ENCODE peak calls at places on chromosomes 12 and 14, in nine cellular contexts. I is astrocyte of the hippocampus, D is GM12865, P is non-pigmented ciliary epithelial cell, Y is T-helper 2 cell, O is GM10248, W is SHP77 treated with DMSO at 0.1 percent for 48 hours, N is iPS-NIHi11, A is caudate nucleus. Q is an unnamed sample.

GRCh38 chr14:102140750-102141145 is 1.1 kb downstream of the WDR20 start:
- DNase-seq in I (no peak), D (no peak), P (no peak), Y (no peak), O (no peak), W (no peak), N (no peak), A (peak), Q (no peak)

GRCh38 chr12:132489078-132489601 is 811 bp upstream of the FBRSL1 start:
- DNase-seq in I (peak), D (peak), P (no peak), Y (peak), O (no peak), W (no peak), N (no peak), A (no peak), Q (peak)

GRCh38 chr14:84927096-84927910 is 602.6 kb upstream of the FLRT2 start:
- DNase-seq in I (no peak), D (no peak), P (peak), Y (no peak), O (no peak), W (peak), N (no peak), A (no peak), Q (no peak)

GRCh38 chr12:34296143-34297041 is 274.1 kb downstream of the ALG10 start:
- DNase-seq in I (no peak), D (no peak), P (no peak), Y (no peak), O (no peak), W (no peak), N (no peak), A (no peak), Q (no peak)

GRCh38 chr12:15664491-15664890 is 124.7 kb downstream of the EPS8 start:
- DNase-seq in I (peak), D (no peak), P (no peak), Y (no peak), O (no peak), W (no peak), N (no peak), A (no peak), Q (no peak)

GRCh38 chr12:43444940-43445564 is 107.0 kb downstream of the ADAMTS20 start:
- DNase-seq in I (peak), D (peak), P (peak), Y (peak), O (peak), W (no peak), N (peak), A (peak), Q (peak)

GRCh38 chr14:34374998-34375740 is 86.9 kb downstream of the SPTSSA start:
- DNase-seq in I (no peak), D (no peak), P (no peak), Y (no peak), O (no peak), W (no peak), N (no peak), A (no peak), Q (no peak)

GRCh38 chr14:37122288-37122687 is 50.1 kb downstream of the SLC25A21 start:
- DNase-seq in I (peak), D (no peak), P (peak), Y (no peak), O (no peak), W (no peak), N (peak), A (no peak), Q (no peak)

GRCh38 chr14:99229654-99230215 is 42.3 kb downstream of the BCL11B start:
- DNase-seq in I (no peak), D (no peak), P (no peak), Y (peak), O (no peak), W (no peak), N (no peak), A (no peak), Q (no peak)

GRCh38 chr12:49982246-49983229 is 9.8 kb downstream of the AQP6 start:
- DNase-seq in I (no peak), D (no peak), P (no peak), Y (no peak), O (peak), W (no peak), N (no peak), A (no peak), Q (no peak)

GRCh38 chr12:113299619-113300237 is 35.2 kb downstream of the SLC8B1 start:
- DNase-seq in I (peak), D (no peak), P (peak), Y (no peak), O (no peak), W (no peak), N (peak), A (peak), Q (no peak)

GRCh38 chr14:68522510-68523325 is 270.1 kb downstream of the ZFP36L1 start:
- DNase-seq in I (peak), D (no peak), P (no peak), Y (no peak), O (no peak), W (no peak), N (no peak), A (no peak), Q (no peak)

GRCh38 chr12:12927211-12928079 is 24.5 kb downstream of the GPRC5D start:
- DNase-seq in I (peak), D (no peak), P (peak), Y (peak), O (no peak), W (peak), N (peak), A (no peak), Q (no peak)

GRCh38 chr14:75278422-75279152 is at the start of gene FOS:
- DNase-seq in I (peak), D (peak), P (peak), Y (peak), O (peak), W (peak), N (peak), A (peak), Q (peak)

GRCh38 chr12:6211421-6211869 is 11.2 kb downstream of the CD9 start:
- DNase-seq in I (peak), D (no peak), P (peak), Y (no peak), O (no peak), W (no peak), N (no peak), A (no peak), Q (no peak)

GRCh38 chr12:4978737-4979136 is 64.9 kb upstream of the KCNA5 start:
- DNase-seq in I (peak), D (no peak), P (no peak), Y (no peak), O (no peak), W (no peak), N (peak), A (no peak), Q (no peak)

GRCh38 chr14:20690848-20691640 is 2.5 kb downstream of the ANG start:
- DNase-seq in I (peak), D (peak), P (no peak), Y (peak), O (peak), W (peak), N (peak), A (peak), Q (peak)

GRCh38 chr12:14239935-14240872 is 125.3 kb upstream of the ATF7IP start:
- DNase-seq in I (no peak), D (peak), P (no peak), Y (peak), O (peak), W (no peak), N (peak), A (no peak), Q (peak)

GRCh38 chr12:122458105-122459035 is 35.9 kb upstream of the CLIP1 start:
- DNase-seq in I (no peak), D (no peak), P (no peak), Y (no peak), O (no peak), W (no peak), N (no peak), A (no peak), Q (no peak)

GRCh38 chr14:99537399-99537798 is 56.2 kb downstream of the CCNK start:
- DNase-seq in I (peak), D (no peak), P (peak), Y (no peak), O (no peak), W (no peak), N (peak), A (no peak), Q (no peak)

GRCh38 chr14:99188721-99189120 is 83.3 kb downstream of the BCL11B start:
- DNase-seq in I (peak), D (no peak), P (no peak), Y (peak), O (no peak), W (no peak), N (peak), A (no peak), Q (no peak)

GRCh38 chr12:48454675-48455074 is 17.7 kb upstream of the ANP32D start:
- DNase-seq in I (peak), D (peak), P (peak), Y (peak), O (no peak), W (no peak), N (no peak), A (no peak), Q (no peak)

GRCh38 chr12:116697305-116698130 is 40.4 kb downstream of the SPRING1 start:
- DNase-seq in I (peak), D (peak), P (no peak), Y (peak), O (peak), W (no peak), N (peak), A (no peak), Q (peak)

Q was measured in GM13976.